ENCODE peak calls at places on chromosomes 11 and 22, in five cellular contexts. I is head of caudate nucleus; N is HepG2; E is anterior cingulate cortex; D is activated naive CD8-positive, alpha-beta T cell treated with anti-CD3 and anti-CD28 coated beads, Interleukin-2, amount 50 U/mL, for 24 hours. Q is an unnamed sample.

GRCh38 chr11:113674397-113674685 is 31.8 kb downstream of the TMPRSS5 start:
- DNase-seq in I (no peak), N (no peak), E (no peak), D (no peak), Q (peak; percentile 28)

GRCh38 chr22:23787910-23788309 is 1.1 kb downstream of the SMARCB1 start:
- DNase-seq in D (no peak), N (no peak), E (no peak), I (no peak), Q (no peak)

GRCh38 chr11:44016546-44017442 is 31.0 kb upstream of the ACCSL start:
- DNase-seq in D (no peak), I (no peak), N (no peak), E (no peak), Q (peak; percentile 44)

GRCh38 chr11:77167791-77168190 is 39.7 kb downstream of the MYO7A start:
- DNase-seq in E (no peak), N (no peak), D (no peak), I (no peak), Q (no peak)

GRCh38 chr22:30649430-30650007 is 13.9 kb downstream of the SLC35E4 start:
- DNase-seq in D (peak; percentile 87), N (no peak), E (no peak), I (peak; percentile 52), Q (peak; percentile 87)

GRCh38 chr22:29379258-29379657 is 9.1 kb downstream of the AP1B1 start:
- DNase-seq in E (no peak), D (no peak), I (no peak), N (no peak), Q (no peak)

GRCh38 chr11:69242583-69242940 is 51.4 kb upstream of the MYEOV start:
- DNase-seq in E (no peak), N (no peak), I (no peak), D (no peak), Q (no peak)

GRCh38 chr11:57597971-57598830 is 716 bp downstream of the SERPING1 start:
- DNase-seq in E (peak; percentile 37), I (peak; percentile 36), D (no peak), N (peak; percentile 15), Q (peak; percentile 80)

GRCh38 chr11:58222730-58223129 is 6.0 kb downstream of the OR10Q1 start:
- DNase-seq in I (no peak), N (no peak), E (no peak), D (no peak), Q (peak; percentile 40)

GRCh38 chr22:36027960-36028645 is 521 bp downstream of the RBFOX2 start:
- DNase-seq in I (peak; percentile 35), N (no peak), E (peak; percentile 58), D (no peak), Q (no peak)

GRCh38 chr22:41664951-41665350 is 23.7 kb downstream of the SNU13 start:
- DNase-seq in I (no peak), D (no peak), E (no peak), N (no peak), Q (no peak)

GRCh38 chr11:67316882-67317364 is 13.6 kb downstream of the SSH3 start:
- DNase-seq in N (no peak), D (no peak), I (no peak), E (no peak), Q (peak; percentile 63)

Q was measured in fibroblast of mammary gland.